ENCODE peak calls at places on chromosomes 12 and 14, in six cellular contexts. A is activated effector memory CD4-positive, alpha-beta T cell treated with Interleukin-2 at 50 U/mL for 16 hours; R is iris pigment epithelial cell; M is prostate gland; Y is C1 segment of cervical spinal cord; S is left colon. G is an unnamed sample.

GRCh38 chr14:43647302-43647701 is 859.8 kb downstream of the FSCB start:
- DNase-seq in A (no peak), R (no peak), M (no peak), Y (no peak), S (no peak), G (no peak)

GRCh38 chr14:67331368-67332125 is 28.1 kb downstream of the ATP6V1D start:
- DNase-seq in A (no peak), R (peak), M (no peak), Y (no peak), S (no peak), G (no peak)

GRCh38 chr12:130161261-130162231 is 718 bp upstream of the FZD10 start:
- DNase-seq in A (no peak), R (peak), M (peak), Y (no peak), S (peak), G (no peak)

GRCh38 chr14:82528011-82528410 is 994.4 kb upstream of the SEL1L start:
- DNase-seq in A (no peak), R (no peak), M (no peak), Y (no peak), S (no peak), G (no peak)

GRCh38 chr14:54572316-54572715 is 5.4 kb downstream of the SAMD4A start:
- DNase-seq in A (no peak), R (no peak), M (no peak), Y (no peak), S (no peak), G (no peak)

GRCh38 chr14:68576496-68577244 is 216.2 kb downstream of the ZFP36L1 start:
- DNase-seq in A (no peak), R (peak), M (no peak), Y (no peak), S (no peak), G (no peak)

GRCh38 chr12:125160556-125160955 is 95.3 kb downstream of the AACS start:
- DNase-seq in A (no peak), R (no peak), M (no peak), Y (no peak), S (no peak), G (no peak)

GRCh38 chr14:72457641-72458040 is 436.3 kb downstream of the DPF3 start:
- DNase-seq in A (no peak), R (peak), M (no peak), Y (no peak), S (no peak), G (no peak)

GRCh38 chr12:116204169-116204568 is 73.3 kb downstream of the MED13L start:
- DNase-seq in A (no peak), R (no peak), M (no peak), Y (no peak), S (no peak), G (no peak)

GRCh38 chr12:101459642-101460346 is 15.3 kb upstream of the SPIC start:
- DNase-seq in A (no peak), R (peak), M (peak), Y (no peak), S (peak), G (no peak)

GRCh38 chr12:132218519-132218860 is 74.2 kb downstream of the NOC4L start:
- DNase-seq in A (no peak), R (no peak), M (no peak), Y (no peak), S (no peak), G (no peak)

GRCh38 chr14:92511472-92512247 is 1.9 kb upstream of the RIN3 start:
- DNase-seq in A (no peak), R (peak), M (no peak), Y (no peak), S (peak), G (no peak)

GRCh38 chr12:121592323-121592722 is 11.5 kb upstream of the KDM2B start:
- DNase-seq in A (no peak), R (no peak), M (no peak), Y (no peak), S (no peak), G (no peak)

GRCh38 chr14:71318097-71318459 is 410.8 kb downstream of the PCNX1 start:
- DNase-seq in A (no peak), R (no peak), M (no peak), Y (no peak), S (no peak), G (no peak)

GRCh38 chr14:71720978-71721624 is 211.1 kb upstream of the RGS6 start:
- DNase-seq in A (no peak), R (peak), M (no peak), Y (no peak), S (peak), G (no peak)

GRCh38 chr14:93113678-93114067 is 2.1 kb downstream of the ITPK1 start:
- DNase-seq in A (no peak), R (no peak), M (no peak), Y (no peak), S (peak), G (no peak)

GRCh38 chr14:99252940-99253868 is 18.8 kb downstream of the BCL11B start:
- DNase-seq in A (no peak), R (no peak), M (no peak), Y (no peak), S (no peak), G (no peak)

GRCh38 chr14:72616294-72616693 is 277.6 kb downstream of the DPF3 start:
- DNase-seq in A (no peak), R (peak), M (no peak), Y (no peak), S (no peak), G (peak)

G was measured in type B pancreatic cell.